ENCODE peak calls at places on chromosomes 5 and 9, in seven cellular contexts. Y is aorta; L is adrenal gland; M is upper lobe of right lung; I is stomach; H is naive thymus-derived CD4-positive, alpha-beta T cell; D is neuronal stem cell. O is an unnamed sample.
A peak's percentile ranks its signal among the peaks of the same experiment; 100 is the strongest.

GRCh38 chr5:123371575-123372179 is 51.5 kb downstream of the CEP120 start:
- DNase-seq in Y (peak; percentile 70), L (peak; percentile 43), M (peak; percentile 75), I (peak; percentile 42), H (no peak), D (peak; percentile 46), O (peak; percentile 13)

GRCh38 chr5:16934669-16935068 is 1.4 kb downstream of the MYO10 start:
- DNase-seq in Y (no peak), L (no peak), M (no peak), I (no peak), H (no peak), D (no peak), O (no peak)

GRCh38 chr9:75739884-75740611 is 150.4 kb upstream of the PCSK5 start:
- DNase-seq in Y (no peak), L (no peak), M (no peak), I (no peak), H (no peak), D (no peak), O (no peak)

GRCh38 chr5:2207109-2207399 is 324.3 kb upstream of the IRX4 start:
- DNase-seq in Y (no peak), L (no peak), M (no peak), I (no peak), H (no peak), D (no peak), O (no peak)

GRCh38 chr5:61734001-61734400 is 401.9 kb downstream of the ZSWIM6 start:
- DNase-seq in Y (no peak), L (no peak), M (no peak), I (no peak), H (no peak), D (no peak), O (no peak)

GRCh38 chr5:114411380-114411931 is 49.6 kb downstream of the KCNN2 start:
- DNase-seq in Y (no peak), L (no peak), M (no peak), I (no peak), H (no peak), D (no peak), O (no peak)

GRCh38 chr5:178433273-178433775 is 156.9 kb downstream of the COL23A1 start:
- DNase-seq in Y (no peak), L (no peak), M (no peak), I (no peak), H (peak; percentile 4), D (no peak), O (no peak)

GRCh38 chr9:34443976-34444375 is 14.4 kb downstream of the FAM219A start:
- DNase-seq in Y (no peak), L (no peak), M (no peak), I (no peak), H (no peak), D (no peak), O (no peak)

GRCh38 chr9:14768561-14769234 is 46.2 kb upstream of the CER1 start:
- DNase-seq in Y (no peak), L (peak; percentile 33), M (no peak), I (no peak), H (no peak), D (peak; percentile 63), O (peak; percentile 43)

GRCh38 chr9:79471577-79472543 is 99.9 kb upstream of the TLE4 start:
- DNase-seq in Y (peak; percentile 77), L (peak; percentile 65), M (no peak), I (peak; percentile 56), H (no peak), D (no peak), O (peak; percentile 9)

GRCh38 chr9:75108571-75108970 is 20.3 kb downstream of the OSTF1 start:
- DNase-seq in Y (peak; percentile 62), L (peak; percentile 54), M (no peak), I (peak; percentile 49), H (no peak), D (no peak), O (no peak)

GRCh38 chr5:1666221-1666620 is 133.4 kb downstream of the MRPL36 start:
- DNase-seq in Y (no peak), L (no peak), M (peak; percentile 25), I (no peak), H (no peak), D (no peak), O (no peak)

GRCh38 chr5:95715799-95716461 is 15.2 kb upstream of the RHOBTB3 start:
- DNase-seq in Y (no peak), L (no peak), M (no peak), I (no peak), H (no peak), D (no peak), O (no peak)

GRCh38 chr9:98132806-98133631 is 14.0 kb upstream of the TRIM14 start:
- DNase-seq in Y (no peak), L (no peak), M (no peak), I (no peak), H (no peak), D (peak; percentile 32), O (no peak)

GRCh38 chr9:20042312-20042711 is 253.5 kb upstream of the SLC24A2 start:
- DNase-seq in Y (no peak), L (no peak), M (no peak), I (no peak), H (no peak), D (no peak), O (no peak)

GRCh38 chr5:9686211-9686610 is 56.1 kb upstream of the TAS2R1 start:
- DNase-seq in Y (no peak), L (no peak), M (no peak), I (no peak), H (no peak), D (no peak), O (no peak)

GRCh38 chr9:6911901-6912650 is 154.3 kb downstream of the KDM4C start:
- DNase-seq in Y (no peak), L (no peak), M (no peak), I (no peak), H (no peak), D (no peak), O (no peak)

GRCh38 chr9:6910497-6910896 is 152.7 kb downstream of the KDM4C start:
- DNase-seq in Y (no peak), L (no peak), M (no peak), I (no peak), H (no peak), D (no peak), O (no peak)

GRCh38 chr9:6909186-6909585 is 151.4 kb downstream of the KDM4C start:
- DNase-seq in Y (no peak), L (no peak), M (no peak), I (no peak), H (no peak), D (no peak), O (no peak)

GRCh38 chr9:6907772-6908381 is 150.1 kb downstream of the KDM4C start:
- DNase-seq in Y (no peak), L (no peak), M (no peak), I (no peak), H (no peak), D (no peak), O (peak; percentile 66)

GRCh38 chr9:6910032-6910431 is 152.3 kb downstream of the KDM4C start:
- DNase-seq in Y (no peak), L (no peak), M (no peak), I (no peak), H (no peak), D (no peak), O (no peak)
- H3K9me3 ChIP-seq in Y (no peaks in the 10 kb centered on the region), L (no peaks in the 10 kb centered on the region), M (no peaks in the 10 kb centered on the region), I (no peaks in the 10 kb centered on the region), H (no peaks in the 10 kb centered on the region), D (no peaks in the 10 kb centered on the region), O (no peaks in the 10 kb centered on the region)

DNA sequence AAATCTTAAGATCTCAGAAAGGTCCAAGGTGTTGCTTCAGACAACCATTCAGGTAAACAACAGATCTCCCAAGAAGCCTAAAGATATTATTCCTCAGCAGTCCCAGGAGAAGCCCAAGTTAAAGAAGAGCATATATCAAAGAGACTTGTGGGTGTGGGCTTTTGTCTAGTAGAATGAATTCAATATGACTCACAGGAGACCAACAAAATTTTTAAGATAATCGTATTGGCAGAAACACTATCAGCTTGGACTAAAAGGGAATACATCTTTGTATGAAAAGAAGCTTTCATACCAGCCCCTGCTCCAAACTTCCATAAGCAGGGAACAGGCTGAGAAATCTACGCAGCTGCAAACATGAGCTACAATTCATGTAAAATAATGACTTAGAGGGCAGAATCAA is 10.2 kb downstream of the CTNNAL1 start:
- DNase-seq in Y (no peak), L (no peak), M (no peak), I (no peak), H (no peak), D (no peak), O (no peak)
- H3K9me3 ChIP-seq in Y (no peaks in the 10 kb centered on the region), L (peaks cover 4% of the 10 kb centered on the region), M (no peaks in the 10 kb centered on the region), I (peaks cover 7% of the 10 kb centered on the region), H (peaks cover 6% of the 10 kb centered on the region), D (peaks cover 28% of the 10 kb centered on the region), O (peaks cover 9% of the 10 kb centered on the region)

GRCh38 chr9:35499701-35500030 is 9.8 kb downstream of the RUSC2 start:
- DNase-seq in Y (no peak), L (no peak), M (no peak), I (no peak), H (no peak), D (no peak), O (no peak)

GRCh38 chr9:35499029-35499700 is 9.3 kb downstream of the RUSC2 start:
- DNase-seq in Y (no peak), L (no peak), M (no peak), I (no peak), H (no peak), D (no peak), O (no peak)

GRCh38 chr9:35495984-35496383 is 6.1 kb downstream of the RUSC2 start:
- DNase-seq in Y (no peak), L (no peak), M (no peak), I (no peak), H (no peak), D (no peak), O (no peak)

GRCh38 chr9:35501941-35502340 is 12.0 kb downstream of the RUSC2 start:
- DNase-seq in Y (no peak), L (peak; percentile 40), M (no peak), I (no peak), H (no peak), D (no peak), O (no peak)

DNA sequence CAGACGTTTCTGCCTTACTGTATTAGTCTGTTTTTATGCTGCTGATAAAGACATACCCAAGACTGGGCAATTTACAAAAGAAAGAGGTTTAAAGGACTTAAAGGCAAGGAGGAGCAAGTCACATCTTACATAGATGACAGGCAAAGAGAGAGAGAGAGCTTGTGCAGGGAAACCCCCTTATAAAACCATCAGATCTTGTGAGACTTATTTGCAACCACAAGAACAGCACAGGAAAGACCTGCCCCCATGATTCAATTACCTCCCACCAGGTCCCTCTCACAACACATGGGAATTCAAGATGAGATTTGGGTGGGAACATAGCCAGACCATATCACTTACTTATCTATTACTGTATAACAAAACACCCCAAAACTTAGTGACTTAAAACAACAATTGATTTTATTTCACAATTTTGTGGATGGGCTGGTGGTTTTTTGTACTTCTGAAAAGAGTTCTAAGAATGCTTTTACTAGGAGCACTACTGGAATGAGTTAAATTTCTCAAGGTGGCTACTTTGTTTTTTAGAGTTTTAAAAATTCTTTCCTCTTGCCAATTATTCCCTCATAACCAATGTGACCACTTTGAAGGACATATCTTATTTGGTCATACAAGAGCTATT is 10.3 kb downstream of the RUSC2 start:
- DNase-seq in Y (no peak), L (no peak), M (no peak), I (no peak), H (no peak), D (no peak), O (no peak)
- H3K9me3 ChIP-seq in Y (no peaks in the 10 kb centered on the region), L (no peaks in the 10 kb centered on the region), M (no peaks in the 10 kb centered on the region), I (no peaks in the 10 kb centered on the region), H (no peaks in the 10 kb centered on the region), D (peaks cover 4% of the 10 kb centered on the region), O (peaks cover 2% of the 10 kb centered on the region)

DNA sequence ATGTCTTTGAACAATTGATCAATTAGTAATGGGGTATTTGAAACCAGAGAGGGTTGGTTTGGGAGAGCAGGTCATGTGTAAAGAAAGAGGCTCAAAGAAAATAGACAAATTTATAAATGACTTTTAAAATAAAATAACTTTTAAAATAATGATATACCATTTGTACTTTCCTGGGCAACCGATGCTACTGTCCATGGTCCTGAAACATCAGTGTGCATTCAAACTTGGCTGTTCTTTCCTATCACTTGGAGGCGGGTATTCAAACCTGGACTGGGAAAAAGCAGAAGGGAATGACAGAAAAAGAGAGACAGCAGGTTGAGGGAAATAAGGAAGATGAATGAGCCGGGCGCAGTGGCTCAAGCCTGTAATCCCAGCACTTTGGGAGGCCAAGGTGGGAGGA is 1446.4 kb upstream of the WWC1 start:
- DNase-seq in Y (no peak), L (no peak), M (no peak), I (no peak), H (no peak), D (peak; percentile 56), O (peak; percentile 59)
- H3K9me3 ChIP-seq in Y (peaks cover 1% of the 10 kb centered on the region), L (no peaks in the 10 kb centered on the region), M (no peaks in the 10 kb centered on the region), I (no peaks in the 10 kb centered on the region), H (no peaks in the 10 kb centered on the region), D (no peaks in the 10 kb centered on the region), O (no peaks in the 10 kb centered on the region)

O was measured in HAP-1.